ENCODE peak calls at places on chromosomes 6 and 20, in five cellular contexts. I is left lung; L is WERI-Rb-1; K is CD8-positive, alpha-beta T cell; E is GM12865. D is an unnamed sample.

GRCh38 chr6:1231941-1232340 is 80.0 kb upstream of the FOXQ1 start:
- DNase-seq in E (no peak), K (no peak), L (no peak), I (no peak), D (no peak)

GRCh38 chr6:149190228-149190831 is 127.2 kb upstream of the TAB2 start:
- DNase-seq in E (peak), I (peak), L (peak), K (no peak), D (peak)

GRCh38 chr6:148440877-148441453 is 98.3 kb downstream of the SASH1 start:
- DNase-seq in E (no peak), L (peak), K (no peak), I (peak), D (peak)

GRCh38 chr20:5895626-5896025 is 54.7 kb downstream of the TRMT6 start:
- DNase-seq in K (no peak), L (no peak), E (no peak), I (no peak), D (no peak)

GRCh38 chr6:55773620-55774019 is 101.8 kb downstream of the BMP5 start:
- DNase-seq in L (no peak), K (no peak), I (no peak), E (no peak), D (no peak)

GRCh38 chr6:159125977-159126376 is 43.2 kb upstream of the FNDC1 start:
- DNase-seq in K (no peak), I (no peak), E (no peak), L (peak), D (no peak)

GRCh38 chr6:113995632-113996031 is 24.7 kb upstream of the HDAC2 start:
- DNase-seq in K (no peak), E (peak), I (peak), L (peak), D (no peak)

GRCh38 chr6:151205971-151206600 is 33.7 kb upstream of the AKAP12 start:
- DNase-seq in L (no peak), K (no peak), E (no peak), I (no peak), D (no peak)

GRCh38 chr6:139871165-139871710 is 496.8 kb upstream of the CITED2 start:
- DNase-seq in I (no peak), L (no peak), E (no peak), K (no peak), D (no peak)

GRCh38 chr6:135087403-135087802 is 32.8 kb upstream of the HBS1L start:
- DNase-seq in I (no peak), E (peak), K (no peak), L (peak), D (no peak)

GRCh38 chr6:132491303-132491702 is 21.6 kb downstream of the STX7 start:
- DNase-seq in I (no peak), E (peak), K (no peak), L (no peak), D (no peak)

GRCh38 chr6:153538491-153538890 is 407.4 kb upstream of the RGS17 start:
- DNase-seq in K (no peak), E (no peak), I (no peak), L (no peak), D (no peak)

GRCh38 chr6:164845773-164846172 is 463.6 kb downstream of the C6orf118 start:
- DNase-seq in K (no peak), E (no peak), L (no peak), I (no peak), D (no peak)

GRCh38 chr20:23305098-23305497 is 45.5 kb upstream of the NXT1 start:
- DNase-seq in E (no peak), I (no peak), L (no peak), K (no peak), D (no peak)

GRCh38 chr20:13990465-13990864 is at the start of gene SEL1L2:
- DNase-seq in I (no peak), K (no peak), E (no peak), L (peak), D (no peak)

GRCh38 chr6:74891358-74891811 is 314.5 kb downstream of the COL12A1 start:
- DNase-seq in E (no peak), L (no peak), I (no peak), K (no peak), D (peak)

GRCh38 chr6:148803979-148804378 is 57.1 kb downstream of the UST start:
- DNase-seq in K (no peak), E (no peak), L (no peak), I (no peak), D (no peak)

GRCh38 chr6:97586344-97586743 is 303.3 kb upstream of the MMS22L start:
- DNase-seq in E (peak), I (no peak), K (no peak), L (peak), D (no peak)

GRCh38 chr6:129730477-129731165 is 20.6 kb upstream of the ARHGAP18 start:
- DNase-seq in K (no peak), I (no peak), E (peak), L (no peak), D (no peak)

GRCh38 chr20:33099842-33100538 is 20.5 kb downstream of the BPIFB4 start:
- DNase-seq in I (no peak), K (no peak), L (no peak), E (peak), D (no peak)

GRCh38 chr6:73580247-73581149 is 59.7 kb upstream of the EEF1A1 start:
- DNase-seq in I (peak), E (peak), K (peak), L (no peak), D (peak)

GRCh38 chr6:85449388-85449817 is 480 bp upstream of the NT5E start:
- DNase-seq in E (peak), I (no peak), K (no peak), L (no peak), D (no peak)

GRCh38 chr6:135535989-135536414 is 38.5 kb upstream of the AHI1 start:
- DNase-seq in E (peak), I (no peak), K (no peak), L (no peak), D (no peak)

GRCh38 chr6:27332692-27333641 is 20.9 kb upstream of the POM121L2 start:
- DNase-seq in K (peak), I (no peak), L (no peak), E (peak), D (no peak)

GRCh38 chr6:136014454-136015421 is 163.2 kb downstream of the PDE7B start:
- DNase-seq in E (no peak), L (no peak), I (no peak), K (no peak), D (no peak)

GRCh38 chr6:13767121-13767794 is 47.1 kb downstream of the MCUR1 start:
- DNase-seq in K (peak), E (peak), L (no peak), I (peak), D (peak)

GRCh38 chr20:37267684-37268313 is 6.2 kb upstream of the GHRH start:
- DNase-seq in E (no peak), K (no peak), I (no peak), L (no peak), D (no peak)

GRCh38 chr6:119481098-119481497 is 131.5 kb upstream of the MAN1A1 start:
- DNase-seq in I (no peak), E (no peak), L (no peak), K (no peak), D (no peak)

GRCh38 chr6:155171109-155171746 is 92.6 kb upstream of the CLDN20 start:
- DNase-seq in I (no peak), K (peak), L (no peak), E (peak), D (peak)

GRCh38 chr20:63679799-63680305 is 16.6 kb upstream of the TNFRSF6B start:
- DNase-seq in L (no peak), I (no peak), K (no peak), E (no peak), D (peak)

GRCh38 chr6:33661118-33661838 is 40.2 kb downstream of the ITPR3 start:
- DNase-seq in L (no peak), E (no peak), I (no peak), K (no peak), D (no peak)

GRCh38 chr6:57276946-57277345 is 40.5 kb upstream of the PRIM2 start:
- DNase-seq in E (no peak), K (no peak), L (no peak), I (no peak), D (no peak)

GRCh38 chr20:976033-976432 is 26.1 kb downstream of the RSPO4 start:
- DNase-seq in I (no peak), E (no peak), L (no peak), K (no peak), D (no peak)

GRCh38 chr20:977021-977420 is 25.1 kb downstream of the RSPO4 start:
- DNase-seq in I (no peak), K (no peak), L (no peak), E (no peak), D (no peak)

GRCh38 chr20:972256-972655 is 29.9 kb downstream of the RSPO4 start:
- DNase-seq in K (no peak), L (no peak), I (no peak), E (no peak), D (no peak)

GRCh38 chr20:969868-970267 is 32.2 kb downstream of the RSPO4 start:
- DNase-seq in I (no peak), L (no peak), E (no peak), K (no peak), D (no peak)

DNA sequence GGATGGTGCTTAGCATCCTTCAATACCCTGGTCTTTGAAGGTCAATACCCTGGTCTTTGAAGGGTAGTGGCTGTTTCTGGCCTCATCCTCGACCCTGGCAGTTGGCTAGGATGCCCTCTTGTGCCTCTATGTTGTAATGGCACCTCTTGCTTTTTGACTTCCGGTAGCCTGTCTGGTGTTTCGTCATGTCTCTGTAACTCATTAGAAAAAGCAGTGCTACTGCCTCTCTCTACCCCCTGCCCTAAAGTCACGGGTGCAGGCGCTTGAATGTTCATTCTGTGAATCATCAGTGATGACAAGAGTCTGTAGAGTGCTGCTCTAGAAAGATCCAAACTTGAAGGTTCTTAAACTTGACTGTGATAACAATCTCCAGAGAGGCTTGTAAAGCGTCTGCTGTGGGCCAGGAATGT is 28.3 kb downstream of the RSPO4 start:
- DNase-seq in L (peak), K (no peak), E (peak), I (peak), D (no peak)
- TF ChIP-seq CTCF in L (peak), K (peak), E (peak), I (peak), D (peak)

DNA sequence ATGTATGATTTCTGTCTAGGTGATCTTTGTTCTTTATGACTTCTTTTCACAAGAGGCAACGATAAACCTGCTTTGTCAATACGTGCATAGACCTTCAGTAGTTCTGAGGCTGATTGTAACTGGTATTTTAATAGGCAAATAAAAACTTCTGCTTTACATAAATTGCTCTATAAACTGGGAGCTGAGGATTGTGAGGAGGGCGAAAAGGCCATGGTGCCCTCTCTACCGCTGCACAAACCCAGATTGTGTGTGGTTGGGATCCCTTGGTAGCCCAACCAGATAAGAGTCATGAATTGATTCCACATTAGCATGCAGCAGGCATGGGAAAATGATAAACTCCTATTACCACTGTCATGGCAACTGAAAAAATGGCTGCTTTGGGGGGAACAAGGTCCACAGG is 157.7 kb upstream of the SALL4 start:
- DNase-seq in E (no peak), I (no peak), L (no peak), K (no peak), D (no peak)
- TF ChIP-seq CTCF in E (no peak), I (no peak), L (no peak), K (no peak), D (no peak)

DNA sequence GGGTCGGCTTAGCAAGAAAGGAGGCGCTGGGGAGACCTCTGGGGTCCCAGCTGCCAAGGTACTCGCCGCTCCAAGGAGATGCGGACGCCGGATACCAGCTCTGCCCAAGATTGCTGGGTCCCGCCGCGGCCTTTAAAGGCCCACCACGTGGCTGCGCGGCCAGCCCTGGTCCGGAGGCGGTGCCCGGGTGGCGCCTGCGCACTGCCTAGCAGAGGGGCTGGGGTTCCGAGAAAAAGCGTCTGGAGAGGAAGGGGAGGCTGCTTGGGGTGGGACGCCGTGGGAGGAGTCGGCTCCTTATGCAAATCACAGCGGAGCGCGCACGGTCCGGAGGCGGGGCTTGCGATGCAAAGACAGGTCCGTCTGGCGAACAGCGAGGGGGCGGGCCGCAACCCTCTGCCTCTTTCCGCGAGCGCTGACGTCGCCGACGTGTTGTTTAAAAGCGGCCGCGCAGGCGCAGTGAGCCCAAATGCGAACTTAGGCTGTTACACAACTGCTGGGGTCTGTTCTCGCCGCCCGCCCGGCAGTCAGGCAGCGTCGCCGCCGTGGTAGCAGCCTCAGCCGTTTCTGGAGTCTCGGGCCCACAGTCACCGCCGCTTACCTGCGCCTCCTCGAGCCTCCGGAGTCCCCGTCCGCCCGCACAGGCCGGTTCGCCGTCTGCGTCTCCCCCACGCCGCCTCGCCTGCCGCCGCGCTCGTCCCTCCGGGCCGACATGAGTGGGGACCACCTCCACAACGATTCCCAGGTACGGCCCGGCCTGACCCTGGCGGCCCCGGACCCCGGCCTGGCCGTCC is at the start of gene TOP1:
- DNase-seq in L (peak), E (peak), I (peak), K (peak), D (peak)
- TF ChIP-seq CTCF in L (no peak), E (no peak), I (peak), K (no peak), D (no peak)

DNA sequence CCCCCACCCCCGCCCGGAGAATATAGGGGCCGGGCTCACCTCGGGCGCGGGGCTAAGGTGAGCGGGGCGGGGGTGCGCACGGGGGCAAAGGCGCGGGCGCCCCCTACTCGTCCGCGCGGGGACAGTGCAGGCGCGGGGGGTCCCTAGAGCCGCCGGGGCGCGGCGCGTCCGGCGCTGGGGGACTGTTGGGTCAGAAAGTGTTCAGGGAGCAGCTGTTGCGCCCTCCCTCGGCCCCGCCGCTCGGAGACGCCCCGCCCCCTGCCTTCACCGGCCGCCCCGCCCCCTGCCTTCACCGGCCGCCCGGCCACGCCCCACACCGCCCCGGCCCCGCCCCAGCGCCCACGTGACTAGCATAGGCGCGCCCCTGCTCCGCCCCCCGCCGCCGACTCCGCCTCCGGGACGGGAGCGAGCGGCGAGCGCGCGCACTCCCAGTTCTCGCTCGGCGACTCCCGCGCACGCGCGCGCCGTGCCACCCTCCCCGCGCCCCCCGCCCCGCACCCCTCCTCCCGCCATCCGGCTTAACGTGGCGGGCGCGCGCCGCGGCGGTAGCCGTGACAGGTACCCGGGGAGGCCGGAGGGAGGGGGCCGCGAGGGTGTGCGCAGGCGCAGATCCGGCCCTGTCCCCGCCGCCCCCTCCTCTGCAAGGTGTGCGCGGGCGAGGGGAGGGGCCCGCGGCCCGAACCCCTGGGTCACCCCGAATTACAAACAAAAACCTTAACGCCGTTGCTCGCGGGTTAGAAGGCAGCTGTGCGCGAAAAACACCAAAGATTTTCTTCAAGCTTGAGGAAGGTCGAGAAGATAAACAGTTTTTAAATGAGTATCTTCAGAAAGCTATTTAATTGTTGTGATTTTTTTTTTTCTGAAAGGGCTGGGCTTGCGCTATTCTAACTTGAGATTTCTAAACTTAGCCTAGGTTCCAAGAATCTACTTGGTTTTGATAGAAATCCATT is 704 bp upstream of the ZNF217 start:
- DNase-seq in L (peak), E (peak), I (peak), K (peak), D (peak)
- TF ChIP-seq CTCF in L (peak), E (peak), I (peak), K (no peak), D (no peak)